ENCODE peak calls at places on chromosomes 16 and 17, in ten cellular contexts. F, O, J, N, K, Z, P, E, T and V are unnamed samples.

GRCh38 chr17:68356520-68356919 is 65.2 kb downstream of the ARSG start:
- DNase-seq in Z (peak; percentile 92), T (peak; percentile 74), K (no peak), P (no peak), O (peak; percentile 51), F (no peak), N (no peak), J (no peak), E (no peak), V (no peak)

GRCh38 chr17:31508310-31509094 is 117.0 kb downstream of the RAB11FIP4 start:
- DNase-seq in Z (no peak), E (peak; percentile 52), K (no peak), F (no peak), O (peak; percentile 69), P (no peak), T (no peak), J (no peak), N (no peak), V (no peak)

GRCh38 chr16:31138621-31139578 is 3.4 kb upstream of the PRSS8 start:
- DNase-seq in P (peak; percentile 44), J (no peak), E (no peak), N (peak; percentile 62), Z (no peak), O (no peak), F (no peak), T (peak; percentile 77), K (peak; percentile 76), V (peak; percentile 57)

GRCh38 chr17:40317345-40317873 is 8.4 kb downstream of the RARA start:
- DNase-seq in K (peak; percentile 76), N (peak; percentile 71), J (no peak), Z (peak; percentile 72), T (peak; percentile 71), E (peak; percentile 48), O (no peak), P (peak; percentile 64), F (no peak), V (peak; percentile 71)

GRCh38 chr16:59632266-59632855 is 898.2 kb upstream of the GOT2 start:
- DNase-seq in E (peak; percentile 26), Z (no peak), K (peak; percentile 81), F (no peak), T (peak; percentile 91), P (peak; percentile 93), O (no peak), J (no peak), N (peak; percentile 60), V (peak; percentile 82)

GRCh38 chr17:74148901-74149596 is 54.4 kb upstream of the RPL38 start:
- DNase-seq in Z (no peak), O (no peak), J (no peak), T (no peak), E (no peak), N (no peak), P (no peak), K (no peak), F (no peak), V (no peak)

GRCh38 chr16:22933173-22933572 is 119.2 kb downstream of the HS3ST2 start:
- DNase-seq in E (peak; percentile 23), T (no peak), J (no peak), K (peak; percentile 57), Z (peak; percentile 49), F (no peak), P (no peak), N (peak; percentile 28), O (no peak), V (no peak)

GRCh38 chr17:1762906-1763829 is 1.3 kb downstream of the SERPINF1 start:
- DNase-seq in F (no peak), Z (peak; percentile 62), P (peak; percentile 81), N (peak; percentile 80), K (no peak), T (peak; percentile 72), O (no peak), J (peak; percentile 43), E (no peak), V (peak; percentile 94)

DNA sequence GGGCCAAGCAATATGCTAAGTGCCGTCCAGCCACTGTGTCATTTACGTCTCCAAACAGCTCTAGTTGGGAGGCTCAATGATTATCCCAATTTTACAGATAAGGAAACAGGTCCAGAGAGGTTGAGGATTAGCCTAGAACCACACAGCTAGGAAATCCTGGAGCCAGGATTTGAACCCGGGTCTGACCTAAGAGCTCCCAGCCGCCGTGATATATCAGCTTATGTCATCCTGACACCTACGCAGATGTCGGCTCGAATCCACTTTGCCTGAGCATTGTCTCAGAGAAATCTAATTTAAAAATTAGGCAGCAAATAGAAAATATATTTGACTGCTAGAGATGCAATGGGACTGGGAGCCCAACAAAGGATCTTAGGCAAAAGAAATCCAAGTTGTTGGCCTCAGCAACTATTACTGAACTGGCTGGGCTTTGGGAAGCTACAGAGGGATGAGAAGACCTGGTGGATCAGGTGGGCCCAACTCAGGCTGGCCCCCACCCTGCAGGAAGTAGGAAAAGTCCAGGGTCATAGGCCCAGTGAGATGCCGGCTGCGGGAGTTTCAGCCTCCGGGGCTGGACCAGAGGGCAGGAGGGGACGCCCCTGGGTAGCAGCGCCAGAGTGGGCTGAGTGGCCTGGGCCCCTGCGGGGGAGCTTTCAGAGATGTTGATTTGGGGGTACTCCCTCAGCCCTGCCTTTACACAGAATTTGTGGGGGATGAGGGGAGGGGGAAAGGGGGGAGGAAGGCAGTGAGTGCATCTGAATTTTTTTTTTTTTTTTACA is 35.1 kb upstream of the IL21R start:
- DNase-seq in E (no peak), P (no peak), T (no peak), O (no peak), K (peak; percentile 26), Z (no peak), N (peak; percentile 26), J (no peak), F (no peak), V (peak; percentile 24)
- H3K4me3 ChIP-seq in E (no peak overlapping the region), P (no peak overlapping the region), T (no peak overlapping the region), O (no peak overlapping the region), K (no peak overlapping the region), Z (no peak overlapping the region), N (no peak overlapping the region), J (no peak overlapping the region), F (no peak overlapping the region), V (no peak overlapping the region)

DNA sequence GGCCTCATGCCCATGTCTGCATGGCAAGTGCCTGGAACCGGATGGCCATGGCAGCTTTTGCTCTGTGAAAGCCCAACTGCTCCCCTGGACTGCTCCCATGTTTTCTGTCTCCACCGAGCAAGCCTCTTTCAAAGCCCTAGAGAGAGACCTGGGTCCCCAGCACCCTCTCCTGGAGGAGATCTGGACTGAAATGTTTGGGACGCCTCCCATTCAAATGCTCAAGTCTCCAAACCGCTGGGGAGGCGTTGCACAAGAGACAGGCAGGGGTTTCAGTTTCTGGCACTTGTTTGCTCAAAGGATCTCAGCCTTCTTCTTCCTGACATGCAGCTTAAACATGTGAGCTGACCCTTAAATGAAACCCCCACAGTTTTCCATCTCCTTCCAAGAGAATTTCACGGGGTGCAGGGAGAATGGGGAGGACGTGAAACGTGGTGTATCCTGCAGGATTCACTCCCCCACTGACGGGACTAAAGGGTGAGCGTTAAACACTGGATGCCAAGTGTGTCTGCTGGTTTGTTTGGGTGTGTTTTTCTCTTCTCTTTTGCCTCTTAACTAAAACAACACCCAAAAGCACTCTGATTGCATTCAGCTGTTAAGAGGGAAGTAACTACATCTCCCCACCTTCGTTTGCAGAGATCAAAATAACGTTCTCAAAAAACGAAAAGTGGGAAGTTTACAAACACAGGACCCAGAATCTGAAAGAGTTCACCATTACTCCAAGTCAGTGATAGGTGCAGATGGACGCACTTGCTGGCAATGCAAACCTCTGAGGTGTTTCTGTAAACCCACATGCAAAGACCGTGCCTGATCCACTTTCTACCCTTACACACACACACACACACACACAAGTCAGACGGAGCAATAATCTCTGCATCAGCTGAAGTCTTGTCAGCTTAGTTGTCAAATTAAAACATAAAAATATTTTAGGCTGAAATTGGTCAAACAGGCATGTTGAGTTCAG is 256.9 kb downstream of the C16orf95 start:
- DNase-seq in T (peak; percentile 63), J (peak; percentile 32), Z (peak; percentile 94), E (peak; percentile 61), F (no peak), O (no peak), K (peak; percentile 69), N (peak; percentile 71), P (peak; percentile 12), V (peak; percentile 45)
- TF ChIP-seq CTCF in T (peak; percentile 28), J (peak; percentile 56), Z (peak; percentile 46), E (peak; percentile 20), F (no peak), O (no peak), K (no peak), N (peak; percentile 39), P (no peak), V (peak; percentile 20)

GRCh38 chr17:60145006-60145935 is 4.5 kb upstream of the CA4 start:
- DNase-seq in Z (no peak), F (no peak), K (no peak), O (no peak), T (no peak), P (no peak), E (no peak), N (peak; percentile 28), J (no peak), V (no peak)
- H3K4me3 ChIP-seq in Z (no peak overlapping the region), F (no peak overlapping the region), K (no peak overlapping the region), O (no peak overlapping the region), T (no peak overlapping the region), P (no peak overlapping the region), E (no peak overlapping the region), N (no peak overlapping the region), J (no peak overlapping the region), V (no peak overlapping the region)

GRCh38 chr17:44216674-44217073 is 2.8 kb downstream of the UBTF start:
- DNase-seq in P (no peak), T (no peak), F (no peak), N (no peak), E (no peak), Z (peak; percentile 5), O (no peak), J (no peak), K (no peak), V (no peak)

GRCh38 chr17:44219636-44220210 is at the start of gene UBTF:
- DNase-seq in J (no peak), N (peak; percentile 56), O (no peak), F (no peak), E (peak; percentile 80), P (peak; percentile 33), K (peak; percentile 54), T (peak; percentile 67), Z (peak; percentile 86), V (no peak)

GRCh38 chr17:44217738-44218343 is 1.6 kb downstream of the UBTF start:
- DNase-seq in J (no peak), E (no peak), O (no peak), N (no peak), Z (no peak), P (no peak), T (no peak), K (no peak), F (no peak), V (no peak)

GRCh38 chr17:44219126-44219635 is 294 bp downstream of the UBTF start:
- DNase-seq in T (peak; percentile 58), P (peak; percentile 64), J (no peak), K (peak; percentile 54), Z (peak; percentile 79), N (peak; percentile 70), E (no peak), F (no peak), O (no peak), V (peak; percentile 63)

DNA sequence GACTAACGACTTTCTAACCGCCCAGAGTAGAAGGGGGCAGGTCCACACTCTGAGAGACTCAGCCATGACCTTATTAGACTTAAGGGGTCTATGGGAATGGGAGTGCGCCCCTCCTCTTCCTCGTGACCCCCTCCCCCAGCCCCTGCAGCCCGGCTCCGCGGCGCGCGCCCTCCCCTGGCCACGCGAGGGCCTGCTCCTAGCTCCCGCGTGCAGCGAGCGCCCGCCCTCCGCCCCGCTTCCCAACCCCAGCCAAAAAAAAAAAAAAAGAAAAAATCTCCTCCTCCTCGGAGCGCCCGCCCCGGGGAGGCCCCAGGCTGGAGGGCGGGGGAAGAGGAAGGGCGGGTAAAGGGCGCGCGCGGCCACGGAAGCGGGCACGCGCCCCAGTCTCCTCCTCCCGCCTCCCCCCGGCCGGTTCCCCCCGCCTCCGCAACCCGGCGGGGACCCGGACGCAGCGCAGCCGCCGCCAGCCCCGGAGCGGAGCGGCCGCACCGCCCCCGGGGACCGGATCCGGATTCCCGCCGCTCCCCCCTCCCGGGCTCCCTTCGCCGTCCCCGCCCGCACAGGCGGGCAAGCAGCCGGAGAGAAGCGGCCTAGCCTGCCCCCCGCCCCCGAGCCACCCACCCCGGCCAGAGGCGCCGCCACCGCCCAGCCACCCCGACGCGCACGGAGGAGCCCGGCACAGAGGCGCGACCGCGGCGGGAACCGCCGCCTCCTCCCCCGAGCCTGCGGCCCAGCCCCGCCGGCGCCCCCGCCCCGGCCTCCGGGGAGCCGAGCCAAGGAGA is 940 bp downstream of the UBTF start:
- DNase-seq in F (peak; percentile 27), E (peak; percentile 92), N (peak; percentile 89), K (peak; percentile 88), T (peak; percentile 87), O (no peak), J (peak; percentile 75), Z (peak; percentile 94), P (peak; percentile 87), V (peak; percentile 84)
- TF ChIP-seq CTCF in F (peak; percentile 29), E (peak; percentile 59), N (peak; percentile 26), K (peak; percentile 53), T (peak; percentile 38), O (peak; percentile 66), J (peak; percentile 52), Z (peak; percentile 46), P (peak; percentile 62), V (no peak)